ENCODE peak calls at places on chromosomes 2 and 18, in four cellular contexts. G is sigmoid colon, E is ovary, Z is adrenal gland. I is an unnamed sample. For H3K4me1, the result is how much of the 10 kb centered on the place peaks cover.

GRCh38 chr2:55109219-55109891 is 59.1 kb upstream of the RTN4 start:
- DNase-seq in G (no peak), E (no peak), Z (no peak), I (peak)

GRCh38 chr2:235263205-235264120 is 230.4 kb upstream of the AGAP1 start:
- DNase-seq in G (peak), E (peak), Z (peak), I (peak)

GRCh38 chr18:13940326-13940725 is 25.0 kb upstream of the MC2R start:
- DNase-seq in G (no peak), E (no peak), Z (no peak), I (no peak)

GRCh38 chr2:8138923-8139667 is 542.8 kb upstream of the ID2 start:
- DNase-seq in G (peak), E (peak), Z (no peak), I (no peak)

GRCh38 chr2:12723741-12724463 is 7.2 kb downstream of the TRIB2 start:
- DNase-seq in G (no peak), E (no peak), Z (no peak), I (no peak)

GRCh38 chr2:227365833-227366232 is 13.3 kb downstream of the TM4SF20 start:
- DNase-seq in G (no peak), E (no peak), Z (no peak), I (no peak)

GRCh38 chr2:234917245-234917975 is 34.4 kb upstream of the SH3BP4 start:
- DNase-seq in G (no peak), E (no peak), Z (no peak), I (no peak)

GRCh38 chr2:232354069-232354468 is 24.5 kb upstream of the ALPP start:
- DNase-seq in G (peak), E (no peak), Z (peak), I (no peak)

GRCh38 chr2:172381275-172381608 is 46.1 kb upstream of the ITGA6 start:
- DNase-seq in G (no peak), E (no peak), Z (no peak), I (no peak)

GRCh38 chr2:67576991-67577390 is 179.9 kb downstream of the ETAA1 start:
- DNase-seq in G (no peak), E (no peak), Z (no peak), I (no peak)

GRCh38 chr18:69817335-69817935 is 130.2 kb downstream of the CD226 start:
- DNase-seq in G (no peak), E (no peak), Z (no peak), I (no peak)

GRCh38 chr2:219352448-219353023 is 20.0 kb upstream of the RESP18 start:
- DNase-seq in G (no peak), E (no peak), Z (peak), I (peak)

GRCh38 chr2:103817746-103818145 is 1036.2 kb upstream of the POU3F3 start:
- DNase-seq in G (no peak), E (no peak), Z (no peak), I (no peak)

GRCh38 chr2:158633261-158633660 is 161.9 kb upstream of the DAPL1 start:
- DNase-seq in G (no peak), E (no peak), Z (no peak), I (no peak)

GRCh38 chr2:179951680-179952079 is 55.4 kb downstream of the CWC22 start:
- DNase-seq in G (no peak), E (no peak), Z (no peak), I (no peak)

GRCh38 chr2:179952658-179953057 is 54.4 kb downstream of the CWC22 start:
- DNase-seq in G (no peak), E (no peak), Z (no peak), I (no peak)

GRCh38 chr2:179948058-179948457 is 59.0 kb downstream of the CWC22 start:
- DNase-seq in G (no peak), E (no peak), Z (no peak), I (peak)

GRCh38 chr2:179953359-179953758 is 53.7 kb downstream of the CWC22 start:
- DNase-seq in G (no peak), E (no peak), Z (no peak), I (no peak)

DNA sequence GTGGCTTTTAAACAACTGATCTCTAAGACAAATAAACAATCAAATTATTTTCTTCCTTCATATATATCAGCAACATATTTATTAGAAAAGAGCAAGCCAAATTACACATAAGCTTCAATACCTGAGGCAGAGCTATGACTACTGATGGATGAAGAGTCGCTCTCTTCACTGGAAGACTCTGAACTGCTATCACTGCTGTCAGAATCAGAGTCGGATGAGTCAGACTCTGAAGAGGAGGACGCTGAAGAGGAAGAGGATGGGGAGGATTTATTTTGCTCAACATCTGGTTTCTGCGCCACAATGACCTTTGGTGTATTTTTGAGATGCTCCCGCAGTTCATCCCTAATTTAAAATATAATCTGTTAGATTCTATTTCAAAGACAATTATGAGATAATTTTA is 56.7 kb downstream of the CWC22 start:
- DNase-seq in G (no peak), E (no peak), Z (no peak), I (no peak)
- H3K27ac ChIP-seq in G (no peak), E (no peak), Z (no peak), I (no peak)

GRCh38 chr18:63266888-63267790 is 52.4 kb downstream of the BCL2 start:
- DNase-seq in G (no peak), E (no peak), Z (no peak), I (peak)

GRCh38 chr18:63265322-63265721 is 54.2 kb downstream of the BCL2 start:
- DNase-seq in G (no peak), E (no peak), Z (no peak), I (no peak)

GRCh38 chr18:63264871-63265270 is 54.7 kb downstream of the BCL2 start:
- DNase-seq in G (no peak), E (no peak), Z (no peak), I (no peak)

GRCh38 chr18:63271881-63272299 is 47.7 kb downstream of the BCL2 start:
- DNase-seq in G (no peak), E (no peak), Z (no peak), I (no peak)

DNA sequence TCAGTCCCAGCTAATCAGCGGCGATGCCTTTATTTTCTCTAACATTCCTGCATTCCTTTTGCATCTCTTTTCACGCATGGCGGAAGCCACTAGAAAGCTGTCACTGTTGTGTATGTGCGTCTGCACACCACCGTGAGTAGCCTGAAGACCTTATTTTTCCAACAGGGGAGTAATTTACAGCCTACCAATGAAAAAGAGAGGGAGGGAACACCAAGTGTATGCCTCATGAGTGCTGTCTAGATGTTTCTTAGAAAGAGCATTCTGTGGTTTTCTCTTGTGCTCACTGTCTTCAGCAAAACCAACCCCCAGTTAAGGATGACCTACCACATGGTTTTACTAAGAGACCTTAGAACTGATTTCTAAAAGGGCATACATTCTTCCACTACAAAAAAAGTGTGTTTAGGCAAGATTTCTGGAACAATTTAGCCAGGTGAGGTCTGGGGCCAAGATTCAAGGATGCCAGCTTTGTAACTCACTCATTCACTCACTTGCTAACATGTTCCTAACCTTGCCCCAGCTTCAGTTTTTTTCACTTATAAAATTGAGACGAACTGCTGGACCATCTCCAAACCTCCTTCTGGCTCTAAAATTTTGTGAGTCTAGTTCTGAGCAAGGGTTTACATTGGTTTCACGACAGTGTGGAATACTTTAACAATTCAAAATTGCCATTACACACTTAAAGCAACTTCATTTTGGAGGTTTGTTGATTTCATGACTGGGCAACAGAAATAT is 51.4 kb downstream of the BCL2 start:
- DNase-seq in G (no peak), E (no peak), Z (no peak), I (peak)
- H3K4me1 ChIP-seq in G (under half), E (under half), Z (under half), I (under half)

GRCh38 chr2:190353537-190353899 is 10.1 kb downstream of the INPP1 start:
- DNase-seq in G (no peak), E (no peak), Z (no peak), I (no peak)

GRCh38 chr2:190352668-190353536 is 9.5 kb downstream of the INPP1 start:
- DNase-seq in G (no peak), E (no peak), Z (no peak), I (peak)

GRCh38 chr2:190354003-190354690 is 10.8 kb downstream of the INPP1 start:
- DNase-seq in G (no peak), E (no peak), Z (no peak), I (peak)

GRCh38 chr2:190350371-190350770 is 7.0 kb downstream of the INPP1 start:
- DNase-seq in G (no peak), E (no peak), Z (no peak), I (no peak)

GRCh38 chr2:190351955-190352354 is 8.6 kb downstream of the INPP1 start:
- DNase-seq in G (no peak), E (no peak), Z (no peak), I (peak)
- H3K27ac ChIP-seq in G (no peak), E (no peak), Z (peak), I (peak)

GRCh38 chr18:9139400-9140039 is 2.9 kb downstream of the ANKRD12 start:
- DNase-seq in G (no peak), E (no peak), Z (no peak), I (no peak)

GRCh38 chr18:9135081-9135911 is 1.3 kb upstream of the ANKRD12 start:
- DNase-seq in G (no peak), E (no peak), Z (no peak), I (no peak)

GRCh38 chr18:9136315-9137141 is at the start of gene ANKRD12:
- DNase-seq in G (peak), E (peak), Z (peak), I (peak)

GRCh38 chr18:9135912-9136314 is 668 bp upstream of the ANKRD12 start:
- DNase-seq in G (no peak), E (no peak), Z (no peak), I (peak)

GRCh38 chr18:9137168-9138066 is 836 bp downstream of the ANKRD12 start:
- DNase-seq in G (peak), E (peak), Z (peak), I (peak)
- H3K4me1 ChIP-seq in G (under half), E (under half), Z (half or more), I (under half)